ENCODE peak calls at places on chromosomes 4 and X, in five cellular contexts. I is neuronal stem cell, W is mesenchymal stem cell, A is IMR-90, R is H1. H is an unnamed sample.

GRCh38 chr4:61200991-61201526 is 933 bp downstream of the ADGRL3 start:
- DNase-seq in I (peak; percentile 33), W (peak; percentile 61), A (no peak), R (peak; percentile 62), H (peak; percentile 52)

GRCh38 chrX:119870626-119871131 is 854 bp downstream of the RNF113A start:
- DNase-seq in I (no peak), W (peak; percentile 58), A (peak; percentile 23), R (no peak), H (no peak)

GRCh38 chr4:35539404-35540055 is 704.8 kb downstream of the ARAP2 start:
- DNase-seq in I (no peak), W (peak; percentile 64), A (no peak), R (no peak), H (no peak)

GRCh38 chr4:62881210-62881609 is 1528.0 kb downstream of the TECRL start:
- DNase-seq in I (no peak), W (no peak), A (no peak), R (no peak), H (no peak)

GRCh38 chr4:42320822-42321388 is 76.4 kb upstream of the SHISA3 start:
- DNase-seq in I (no peak), W (no peak), A (no peak), R (no peak), H (no peak)

GRCh38 chrX:136303041-136303440 is 2.3 kb downstream of the ADGRG4 start:
- DNase-seq in I (no peak), W (no peak), A (no peak), R (no peak), H (no peak)

GRCh38 chrX:102720237-102721168 is at the start of gene GPRASP3:
- DNase-seq in I (peak; percentile 24), W (peak; percentile 74), A (peak; percentile 75), R (peak; percentile 74), H (no peak)

GRCh38 chrX:103687696-103688191 is 1.2 kb upstream of the MORF4L2 start:
- DNase-seq in I (peak; percentile 63), W (peak; percentile 85), A (peak; percentile 73), R (peak; percentile 68), H (peak; percentile 84)

GRCh38 chrX:130716822-130717405 is 186.1 kb downstream of the ENOX2 start:
- DNase-seq in I (no peak), W (no peak), A (no peak), R (no peak), H (no peak)

GRCh38 chr4:89365375-89366170 is 58.0 kb upstream of the GPRIN3 start:
- DNase-seq in I (no peak), W (no peak), A (no peak), R (no peak), H (no peak)

GRCh38 chr4:104425003-104425402 is 69.7 kb downstream of the CXXC4 start:
- DNase-seq in I (no peak), W (no peak), A (no peak), R (no peak), H (no peak)

GRCh38 chr4:153265311-153266047 is 61.2 kb downstream of the TRIM2 start:
- DNase-seq in I (no peak), W (peak; percentile 17), A (no peak), R (peak; percentile 31), H (no peak)

GRCh38 chr4:52574036-52574435 is 85.1 kb downstream of the USP46 start:
- DNase-seq in I (no peak), W (peak; percentile 55), A (peak; percentile 19), R (no peak), H (no peak)

GRCh38 chr4:17132226-17132625 is 233.8 kb upstream of the LDB2 start:
- DNase-seq in I (no peak), W (no peak), A (no peak), R (no peak), H (no peak)

GRCh38 chr4:132513491-132513890 is 635.6 kb upstream of the PCDH10 start:
- DNase-seq in I (no peak), W (no peak), A (no peak), R (no peak), H (no peak)

GRCh38 chr4:130395871-130396270 is 1299.9 kb downstream of the C4orf33 start:
- DNase-seq in I (no peak), W (peak; percentile 31), A (peak; percentile 89), R (no peak), H (no peak)

GRCh38 chr4:139933541-139933940 is 220.4 kb downstream of the MAML3 start:
- DNase-seq in I (no peak), W (no peak), A (no peak), R (no peak), H (no peak)

GRCh38 chrX:153519569-153520285 is 2.3 kb downstream of the ATP2B3 start:
- DNase-seq in I (no peak), W (no peak), A (peak; percentile 55), R (no peak), H (no peak)

GRCh38 chrX:101370888-101371504 is 15.0 kb downstream of the BTK start:
- DNase-seq in I (no peak), W (no peak), A (no peak), R (no peak), H (no peak)

GRCh38 chrX:63993936-63994335 is 208.9 kb upstream of the ARHGEF9 start:
- DNase-seq in I (no peak), W (no peak), A (no peak), R (no peak), H (no peak)

GRCh38 chrX:47796433-47796906 is 40.2 kb upstream of the ZNF81 start:
- DNase-seq in I (no peak), W (peak; percentile 46), A (peak; percentile 84), R (no peak), H (no peak)

GRCh38 chr4:165627128-165627527 is 245.9 kb upstream of the TLL1 start:
- DNase-seq in I (no peak), W (no peak), A (no peak), R (no peak), H (no peak)

GRCh38 chr4:123825596-123826291 is 429.1 kb downstream of the SPRY1 start:
- DNase-seq in I (no peak), W (peak; percentile 90), A (peak; percentile 91), R (no peak), H (no peak)

GRCh38 chrX:22365460-22365859 is 92.7 kb downstream of the CBLL2 start:
- DNase-seq in I (no peak), W (peak; percentile 24), A (peak; percentile 91), R (no peak), H (no peak)

GRCh38 chrX:85977218-85977617 is 70.1 kb downstream of the CHM start:
- DNase-seq in I (no peak), W (no peak), A (no peak), R (no peak), H (no peak)

GRCh38 chr4:140141196-140141845 is 12.7 kb downstream of the MAML3 start:
- DNase-seq in I (no peak), W (no peak), A (no peak), R (no peak), H (no peak)

GRCh38 chr4:53346920-53347852 is 18.7 kb downstream of the SCFD2 start:
- DNase-seq in I (no peak), W (no peak), A (peak; percentile 61), R (no peak), H (no peak)

GRCh38 chr4:143482753-143483362 is 30.6 kb upstream of the SMARCA5 start:
- DNase-seq in I (peak; percentile 17), W (peak; percentile 64), A (peak; percentile 71), R (no peak), H (no peak)

GRCh38 chrX:146863566-146863965 is 49.0 kb upstream of the CXorf51A start:
- DNase-seq in I (peak; percentile 6), W (peak; percentile 0), A (peak; percentile 6), R (no peak), H (no peak)

GRCh38 chr4:3202836-3203820 is 45.8 kb upstream of the MSANTD1 start:
- DNase-seq in I (no peak), W (no peak), A (no peak), R (no peak), H (no peak)

GRCh38 chr4:7462509-7462971 is 27.8 kb upstream of the PSAPL1 start:
- DNase-seq in I (peak; percentile 50), W (no peak), A (peak; percentile 2), R (no peak), H (peak; percentile 69)

GRCh38 chr4:22688236-22688635 is 4.5 kb upstream of the GBA3 start:
- DNase-seq in I (no peak), W (no peak), A (no peak), R (no peak), H (no peak)

GRCh38 chr4:148964456-148964855 is 522.2 kb upstream of the NR3C2 start:
- DNase-seq in I (no peak), W (no peak), A (no peak), R (no peak), H (no peak)

GRCh38 chr4:39846135-39846534 is 131.6 kb downstream of the PDS5A start:
- DNase-seq in I (no peak), W (no peak), A (peak; percentile 19), R (no peak), H (no peak)

GRCh38 chr4:78687818-78688217 is 88.3 kb upstream of the BMP2K start:
- DNase-seq in I (no peak), W (no peak), A (no peak), R (no peak), H (no peak)

GRCh38 chr4:78688385-78688784 is 87.8 kb upstream of the BMP2K start:
- DNase-seq in I (no peak), W (no peak), A (no peak), R (no peak), H (no peak)

GRCh38 chr4:78682090-78682489 is 94.1 kb upstream of the BMP2K start:
- DNase-seq in I (no peak), W (no peak), A (no peak), R (no peak), H (no peak)

GRCh38 chr4:78683352-78683751 is 92.8 kb upstream of the BMP2K start:
- DNase-seq in I (no peak), W (no peak), A (no peak), R (no peak), H (no peak)

GRCh38 chr4:78684196-78685079 is 91.7 kb upstream of the BMP2K start:
- DNase-seq in I (no peak), W (no peak), A (peak; percentile 55), R (no peak), H (no peak)
- H4K8ac ChIP-seq in I (no peak overlapping the region), W (no peak overlapping the region), A (no peak overlapping the region), R (no peak overlapping the region), H (no peak overlapping the region)

GRCh38 chr4:30718021-30718888 is 1.9 kb upstream of the PCDH7 start:
- DNase-seq in I (peak; percentile 67), W (peak; percentile 80), A (peak; percentile 36), R (peak; percentile 80), H (peak; percentile 65)
- H4K91ac ChIP-seq in I (no peak overlapping the region), W (no peak overlapping the region), A (peak overlapping the region; percentile 62), R (no peak overlapping the region), H (no peak overlapping the region)

DNA sequence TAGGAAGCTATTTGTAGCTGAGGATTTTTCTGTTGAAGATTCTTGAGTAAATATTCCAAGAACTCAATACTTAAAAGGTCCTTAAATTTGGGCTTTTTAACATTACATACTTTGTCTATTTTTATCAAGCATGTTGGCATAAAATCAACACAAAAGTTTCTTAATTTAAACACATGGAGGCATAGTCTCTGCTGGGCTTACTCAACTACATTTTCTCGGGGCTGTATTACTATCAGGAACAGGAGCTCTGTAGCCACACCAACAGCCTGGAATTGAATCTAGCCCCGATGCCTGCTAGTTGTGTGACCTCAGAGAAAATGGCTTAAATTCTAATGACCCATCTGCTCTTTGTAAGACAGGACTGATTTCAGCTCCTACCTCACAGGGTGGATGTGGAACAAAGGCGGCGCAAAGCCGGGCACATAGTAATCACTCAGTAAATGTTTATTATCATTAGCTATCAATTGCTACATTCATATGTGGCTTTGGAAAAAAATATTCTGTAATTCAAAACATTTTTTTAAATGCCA is 207.0 kb downstream of the NSUN7 start:
- DNase-seq in I (no peak), W (no peak), A (peak; percentile 46), R (peak; percentile 20), H (no peak)
- H4K8ac ChIP-seq in I (no peak overlapping the region), W (no peak overlapping the region), A (no peak overlapping the region), R (no peak overlapping the region), H (no peak overlapping the region)

GRCh38 chr4:168318266-168318895 is at the start of gene DDX60:
- DNase-seq in I (peak; percentile 38), W (peak; percentile 88), A (peak; percentile 73), R (peak; percentile 79), H (peak; percentile 71)
- H4K91ac ChIP-seq in I (peak within 1 kb of the TSS; percentile 32), W (peak within 1 kb of the TSS; percentile 87), A (peak within 1 kb of the TSS; percentile 85), R (peak within 1 kb of the TSS; percentile 66), H (no peak within 1 kb of the TSS)